ENCODE peak calls at places on chromosomes 2 and 18, in four cellular contexts. M is effector CD4-positive, alpha-beta T cell; J is DMS153; H is germinal center. T is an unnamed sample.

GRCh38 chr2:105116348-105116747 is 78.5 kb downstream of the MRPS9 start:
- DNase-seq in M (no peak), J (no peak), H (no peak), T (no peak)

GRCh38 chr18:23230688-23231087 is 95.4 kb downstream of the CABLES1 start:
- DNase-seq in M (no peak), J (no peak), H (no peak), T (no peak)

GRCh38 chr2:101253013-101253712 is 477 bp downstream of the CNOT11 start:
- DNase-seq in M (peak; percentile 70), J (peak; percentile 12), H (peak; percentile 64), T (peak; percentile 41)

GRCh38 chr2:27249891-27250651 is 12.8 kb downstream of the SLC30A3 start:
- DNase-seq in M (no peak), J (peak; percentile 1), H (peak; percentile 64), T (peak; percentile 14)

GRCh38 chr2:176385838-176386237 is 116.6 kb downstream of the MTX2 start:
- DNase-seq in M (no peak), J (no peak), H (no peak), T (no peak)

GRCh38 chr18:5512191-5512590 is 31.6 kb downstream of the EPB41L3 start:
- DNase-seq in M (no peak), J (no peak), H (no peak), T (no peak)

GRCh38 chr2:173545364-173545734 is 190.7 kb downstream of the CDCA7 start:
- DNase-seq in M (no peak), J (no peak), H (no peak), T (no peak)

GRCh38 chr18:58043452-58044369 is at the start of gene NEDD4L:
- DNase-seq in M (peak; percentile 49), J (peak; percentile 71), H (peak; percentile 85), T (peak; percentile 90)

GRCh38 chr2:147424766-147425165 is 420.1 kb upstream of the ACVR2A start:
- DNase-seq in M (no peak), J (no peak), H (no peak), T (no peak)

GRCh38 chr2:161134547-161135518 is 25.4 kb upstream of the TANK start:
- DNase-seq in M (no peak), J (peak; percentile 14), H (no peak), T (peak; percentile 81)

GRCh38 chr2:235727186-235727585 is 233.3 kb downstream of the AGAP1 start:
- DNase-seq in M (no peak), J (no peak), H (no peak), T (no peak)

GRCh38 chr2:239108459-239108858 is 260.6 kb downstream of the TWIST2 start:
- DNase-seq in M (no peak), J (no peak), H (no peak), T (no peak)

GRCh38 chr2:82109418-82109817 is 1804.9 kb upstream of the LRRTM1 start:
- DNase-seq in M (no peak), J (no peak), H (no peak), T (no peak)